ENCODE peak calls at places on chromosome 20, in four cellular contexts. One of them, this sample, is unnamed.

GRCh38 chr20:15940127-15940526 is 633.1 kb downstream of the KIF16B start:
- DNase-seq in cardiac fibroblast: no peak
- DNase-seq in memory B cell: no peak
- DNase-seq in progenitor cell of endocrine pancreas: no peak
- DNase-seq in this sample: no peak

GRCh38 chr20:53157443-53158408 is 185.6 kb downstream of the TSHZ2 start:
- DNase-seq in cardiac fibroblast: peak; percentile 44
- DNase-seq in memory B cell: peak; percentile 18
- DNase-seq in progenitor cell of endocrine pancreas: no peak
- DNase-seq in this sample: peak; percentile 33

GRCh38 chr20:24478584-24478983 is 9.2 kb downstream of the SYNDIG1 start:
- DNase-seq in cardiac fibroblast: no peak
- DNase-seq in memory B cell: no peak
- DNase-seq in progenitor cell of endocrine pancreas: no peak
- DNase-seq in this sample: no peak

GRCh38 chr20:50713677-50714101 is 17.7 kb upstream of the PARD6B start:
- DNase-seq in cardiac fibroblast: peak; percentile 64
- DNase-seq in memory B cell: no peak
- DNase-seq in progenitor cell of endocrine pancreas: no peak
- DNase-seq in this sample: no peak

GRCh38 chr20:42380287-42380686 is 762.1 kb upstream of the CHD6 start:
- DNase-seq in cardiac fibroblast: no peak
- DNase-seq in memory B cell: no peak
- DNase-seq in progenitor cell of endocrine pancreas: no peak
- DNase-seq in this sample: no peak

GRCh38 chr20:44187054-44187762 is at the start of gene JPH2:
- DNase-seq in cardiac fibroblast: peak; percentile 79
- DNase-seq in memory B cell: no peak
- DNase-seq in progenitor cell of endocrine pancreas: no peak
- DNase-seq in this sample: no peak

GRCh38 chr20:62760536-62761057 is 35.7 kb upstream of the MRGBP start:
- DNase-seq in cardiac fibroblast: no peak
- DNase-seq in memory B cell: no peak
- DNase-seq in progenitor cell of endocrine pancreas: no peak
- DNase-seq in this sample: no peak

GRCh38 chr20:21046413-21047070 is 59.6 kb downstream of the LINC00237 start:
- DNase-seq in cardiac fibroblast: no peak
- DNase-seq in memory B cell: no peak
- DNase-seq in progenitor cell of endocrine pancreas: no peak
- DNase-seq in this sample: no peak